ENCODE peak calls at places on chromosomes 16 and 17, in ten cellular contexts. One of them, this sample, is unnamed.

GRCh38 chr16:22073350-22073749 is 19.0 kb upstream of the VWA3A start:
- DNase-seq in coronary artery: no peak
- DNase-seq in progenitor cell of endocrine pancreas: no peak
- DNase-seq in tibial nerve: no peak
- DNase-seq in A673: no peak
- DNase-seq in fibroblast of lung: no peak
- DNase-seq in testis: no peak
- DNase-seq in B cell: no peak
- DNase-seq in mucosa of descending colon: no peak
- DNase-seq in RWPE1: no peak
- DNase-seq in this sample: no peak

GRCh38 chr17:41448506-41448905 is 7.7 kb upstream of the KRT38 start:
- DNase-seq in coronary artery: no peak
- DNase-seq in progenitor cell of endocrine pancreas: no peak
- DNase-seq in tibial nerve: no peak
- DNase-seq in A673: no peak
- DNase-seq in fibroblast of lung: no peak
- DNase-seq in testis: no peak
- DNase-seq in B cell: no peak
- DNase-seq in mucosa of descending colon: no peak
- DNase-seq in RWPE1: no peak
- DNase-seq in this sample: no peak

GRCh38 chr16:80718480-80719220 is 85.7 kb downstream of the CDYL2 start:
- DNase-seq in coronary artery: no peak
- DNase-seq in progenitor cell of endocrine pancreas: no peak
- DNase-seq in tibial nerve: no peak
- DNase-seq in A673: no peak
- DNase-seq in fibroblast of lung: peak
- DNase-seq in testis: peak
- DNase-seq in B cell: no peak
- DNase-seq in mucosa of descending colon: no peak
- DNase-seq in RWPE1: peak
- DNase-seq in this sample: no peak

GRCh38 chr16:88619859-88620655 is 18.3 kb upstream of the IL17C start:
- DNase-seq in coronary artery: no peak
- DNase-seq in progenitor cell of endocrine pancreas: no peak
- DNase-seq in tibial nerve: no peak
- DNase-seq in A673: no peak
- DNase-seq in fibroblast of lung: peak
- DNase-seq in testis: no peak
- DNase-seq in B cell: no peak
- DNase-seq in mucosa of descending colon: no peak
- DNase-seq in RWPE1: no peak
- DNase-seq in this sample: no peak

GRCh38 chr17:27756467-27757371 is 43.6 kb downstream of the NOS2 start:
- DNase-seq in coronary artery: no peak
- DNase-seq in progenitor cell of endocrine pancreas: peak
- DNase-seq in tibial nerve: no peak
- DNase-seq in A673: peak
- DNase-seq in fibroblast of lung: peak
- DNase-seq in testis: peak
- DNase-seq in B cell: peak
- DNase-seq in mucosa of descending colon: peak
- DNase-seq in RWPE1: no peak
- DNase-seq in this sample: no peak

GRCh38 chr17:38911081-38911730 is 14.2 kb upstream of the LASP1NB start:
- DNase-seq in coronary artery: peak
- DNase-seq in progenitor cell of endocrine pancreas: no peak
- DNase-seq in tibial nerve: peak
- DNase-seq in A673: no peak
- DNase-seq in fibroblast of lung: no peak
- DNase-seq in testis: no peak
- DNase-seq in B cell: peak
- DNase-seq in mucosa of descending colon: peak
- DNase-seq in RWPE1: no peak
- DNase-seq in this sample: peak

GRCh38 chr17:37031493-37032083 is 82.8 kb downstream of the AATF start:
- DNase-seq in coronary artery: no peak
- DNase-seq in progenitor cell of endocrine pancreas: no peak
- DNase-seq in tibial nerve: no peak
- DNase-seq in A673: no peak
- DNase-seq in fibroblast of lung: no peak
- DNase-seq in testis: no peak
- DNase-seq in B cell: no peak
- DNase-seq in mucosa of descending colon: no peak
- DNase-seq in RWPE1: no peak
- DNase-seq in this sample: no peak

GRCh38 chr17:75931062-75931461 is 9.8 kb downstream of the FBF1 start:
- DNase-seq in coronary artery: no peak
- DNase-seq in progenitor cell of endocrine pancreas: no peak
- DNase-seq in tibial nerve: no peak
- DNase-seq in A673: no peak
- DNase-seq in fibroblast of lung: no peak
- DNase-seq in testis: no peak
- DNase-seq in B cell: no peak
- DNase-seq in mucosa of descending colon: no peak
- DNase-seq in RWPE1: no peak
- DNase-seq in this sample: no peak

GRCh38 chr17:72393553-72393952 is 272.7 kb downstream of the SOX9 start:
- DNase-seq in coronary artery: no peak
- DNase-seq in progenitor cell of endocrine pancreas: no peak
- DNase-seq in tibial nerve: no peak
- DNase-seq in A673: no peak
- DNase-seq in fibroblast of lung: peak
- DNase-seq in testis: no peak
- DNase-seq in B cell: no peak
- DNase-seq in mucosa of descending colon: no peak
- DNase-seq in RWPE1: peak
- DNase-seq in this sample: no peak

DNA sequence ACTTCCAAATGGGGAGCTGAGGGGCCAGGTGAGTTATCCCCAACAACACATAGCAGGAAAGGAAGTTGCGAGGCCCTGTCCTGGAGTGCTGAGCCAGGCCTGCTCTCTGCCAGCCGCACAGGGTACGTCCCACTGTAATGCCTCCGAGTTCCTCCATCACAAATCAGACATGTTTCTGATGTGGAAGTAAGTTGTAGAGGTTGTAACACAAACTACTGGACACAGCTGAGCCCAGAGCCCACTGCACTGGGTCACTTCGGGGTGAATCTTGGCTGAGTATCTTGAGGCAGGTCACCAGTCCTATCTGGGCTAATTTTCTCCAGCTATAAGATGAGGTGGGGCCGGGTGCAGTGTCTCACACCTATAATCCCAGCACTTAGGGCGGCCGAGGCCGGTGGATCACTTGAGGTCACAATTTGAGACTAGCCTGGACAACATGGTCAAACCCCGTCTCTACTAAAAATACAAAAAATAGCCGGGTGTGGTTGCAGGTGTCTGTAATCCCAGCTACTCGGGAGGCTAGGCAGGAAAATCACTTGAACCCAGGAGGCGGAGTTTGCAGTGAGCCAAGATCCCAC is 100.8 kb upstream of the CDH5 start:
- DNase-seq in coronary artery: peak
- DNase-seq in progenitor cell of endocrine pancreas: no peak
- DNase-seq in tibial nerve: no peak
- DNase-seq in A673: no peak
- DNase-seq in fibroblast of lung: no peak
- DNase-seq in testis: no peak
- DNase-seq in B cell: no peak
- DNase-seq in mucosa of descending colon: no peak
- DNase-seq in RWPE1: no peak
- DNase-seq in this sample: no peak
- TF ChIP-seq CTCF in coronary artery: no peak
- TF ChIP-seq CTCF in progenitor cell of endocrine pancreas: no peak
- TF ChIP-seq CTCF in tibial nerve: no peak
- TF ChIP-seq CTCF in A673: no peak
- TF ChIP-seq CTCF in fibroblast of lung: no peak
- TF ChIP-seq CTCF in testis: no peak
- TF ChIP-seq CTCF in B cell: no peak
- TF ChIP-seq CTCF in mucosa of descending colon: no peak
- TF ChIP-seq CTCF in RWPE1: no peak
- TF ChIP-seq CTCF in this sample: no peak

DNA sequence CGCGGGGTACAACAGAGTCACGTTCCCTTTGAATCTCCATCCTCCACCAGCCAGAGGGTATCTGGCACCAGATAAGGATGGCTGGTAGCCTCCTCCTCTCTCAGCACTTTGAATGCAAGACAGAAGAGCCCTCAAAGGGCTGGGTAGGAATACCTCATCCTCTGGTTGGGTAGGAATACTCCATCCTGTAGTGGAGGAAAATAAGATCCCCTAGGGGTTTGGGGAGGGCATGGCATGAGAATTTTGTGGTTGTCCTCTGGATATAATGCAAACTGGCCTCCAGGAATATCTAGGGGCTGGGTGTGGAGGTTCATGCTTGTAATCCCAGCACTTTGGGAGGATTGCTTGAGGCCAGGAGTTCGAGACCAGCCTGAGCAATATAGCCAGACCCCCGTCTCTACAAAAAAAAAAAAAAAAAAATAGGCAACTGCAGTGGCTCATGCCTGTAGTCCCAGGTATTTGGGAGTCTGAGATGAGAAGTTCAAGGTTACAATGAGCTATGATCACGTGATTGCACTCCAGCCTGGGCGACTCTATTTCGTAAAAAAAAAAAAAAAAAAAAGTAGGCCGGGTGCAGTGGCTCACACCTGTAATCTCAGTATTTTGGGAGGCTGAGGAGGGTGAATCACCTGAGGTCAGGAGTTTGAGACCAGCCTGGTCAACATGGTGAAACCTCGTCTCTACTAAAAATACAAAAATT is 2.7 kb downstream of the IGFBP4 start:
- DNase-seq in coronary artery: no peak
- DNase-seq in progenitor cell of endocrine pancreas: no peak
- DNase-seq in tibial nerve: no peak
- DNase-seq in A673: no peak
- DNase-seq in fibroblast of lung: no peak
- DNase-seq in testis: no peak
- DNase-seq in B cell: no peak
- DNase-seq in mucosa of descending colon: no peak
- DNase-seq in RWPE1: no peak
- DNase-seq in this sample: no peak
- TF ChIP-seq CTCF in coronary artery: no peak
- TF ChIP-seq CTCF in progenitor cell of endocrine pancreas: peak
- TF ChIP-seq CTCF in tibial nerve: no peak
- TF ChIP-seq CTCF in A673: no peak
- TF ChIP-seq CTCF in fibroblast of lung: peak
- TF ChIP-seq CTCF in testis: no peak
- TF ChIP-seq CTCF in B cell: no peak
- TF ChIP-seq CTCF in mucosa of descending colon: no peak
- TF ChIP-seq CTCF in RWPE1: no peak
- TF ChIP-seq CTCF in this sample: peak

GRCh38 chr16:12225816-12226480 is 249.4 kb downstream of the SNX29 start:
- DNase-seq in coronary artery: no peak
- DNase-seq in progenitor cell of endocrine pancreas: no peak
- DNase-seq in tibial nerve: no peak
- DNase-seq in A673: no peak
- DNase-seq in fibroblast of lung: peak
- DNase-seq in testis: no peak
- DNase-seq in B cell: no peak
- DNase-seq in mucosa of descending colon: no peak
- DNase-seq in RWPE1: no peak
- DNase-seq in this sample: no peak
- TF ChIP-seq CTCF in coronary artery: no peak
- TF ChIP-seq CTCF in progenitor cell of endocrine pancreas: no peak
- TF ChIP-seq CTCF in tibial nerve: no peak
- TF ChIP-seq CTCF in A673: no peak
- TF ChIP-seq CTCF in fibroblast of lung: no peak
- TF ChIP-seq CTCF in testis: no peak
- TF ChIP-seq CTCF in B cell: no peak
- TF ChIP-seq CTCF in mucosa of descending colon: no peak
- TF ChIP-seq CTCF in RWPE1: no peak
- TF ChIP-seq CTCF in this sample: no peak

GRCh38 chr17:3485481-3486068 is 9.8 kb downstream of the ASPA start:
- DNase-seq in coronary artery: no peak
- DNase-seq in progenitor cell of endocrine pancreas: no peak
- DNase-seq in tibial nerve: no peak
- DNase-seq in A673: no peak
- DNase-seq in fibroblast of lung: no peak
- DNase-seq in testis: no peak
- DNase-seq in B cell: no peak
- DNase-seq in mucosa of descending colon: no peak
- DNase-seq in RWPE1: no peak
- DNase-seq in this sample: no peak

GRCh38 chr17:3479988-3480387 is 4.2 kb downstream of the ASPA start:
- DNase-seq in coronary artery: no peak
- DNase-seq in progenitor cell of endocrine pancreas: no peak
- DNase-seq in tibial nerve: no peak
- DNase-seq in A673: no peak
- DNase-seq in fibroblast of lung: no peak
- DNase-seq in testis: no peak
- DNase-seq in B cell: no peak
- DNase-seq in mucosa of descending colon: no peak
- DNase-seq in RWPE1: no peak
- DNase-seq in this sample: no peak

DNA sequence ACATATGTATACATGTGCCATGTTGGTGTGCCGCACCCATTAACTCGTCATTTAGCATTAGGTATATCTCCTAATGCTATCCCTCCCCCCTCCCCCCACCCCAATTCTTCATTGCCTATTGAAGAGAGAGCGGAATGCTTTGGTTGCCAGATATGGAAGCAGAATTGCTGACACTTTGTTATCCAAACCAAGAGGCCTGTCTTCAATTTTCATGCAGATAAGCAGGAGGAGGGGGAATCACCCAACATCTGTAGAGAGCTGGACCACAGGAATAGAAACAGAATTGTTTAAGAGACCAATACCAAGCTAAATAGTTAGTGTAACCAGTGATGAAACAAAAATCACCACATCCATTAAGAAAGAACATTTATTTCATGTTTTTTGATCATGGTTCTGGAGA is 7.1 kb downstream of the ASPA start:
- DNase-seq in coronary artery: no peak
- DNase-seq in progenitor cell of endocrine pancreas: no peak
- DNase-seq in tibial nerve: no peak
- DNase-seq in A673: no peak
- DNase-seq in fibroblast of lung: no peak
- DNase-seq in testis: no peak
- DNase-seq in B cell: no peak
- DNase-seq in mucosa of descending colon: no peak
- DNase-seq in RWPE1: no peak
- DNase-seq in this sample: no peak
- TF ChIP-seq CTCF in coronary artery: no peak
- TF ChIP-seq CTCF in progenitor cell of endocrine pancreas: no peak
- TF ChIP-seq CTCF in tibial nerve: no peak
- TF ChIP-seq CTCF in A673: no peak
- TF ChIP-seq CTCF in fibroblast of lung: no peak
- TF ChIP-seq CTCF in testis: no peak
- TF ChIP-seq CTCF in B cell: no peak
- TF ChIP-seq CTCF in mucosa of descending colon: no peak
- TF ChIP-seq CTCF in RWPE1: no peak
- TF ChIP-seq CTCF in this sample: no peak

This sample was measured in chondrocyte.